ENCODE peak calls at places on chromosome 10, in six cellular contexts. Z, I, A, X, R and T are unnamed samples.

GRCh38 chr10:47331954-47332353 is 9.7 kb downstream of the GDF2 start:
- DNase-seq in I (no peak), A (no peak), X (no peak), R (no peak), Z (no peak), T (no peak)

GRCh38 chr10:96380821-96381220 is 22.0 kb upstream of the OPALIN start:
- DNase-seq in A (no peak), R (no peak), X (peak), I (no peak), Z (no peak), T (peak)

GRCh38 chr10:113625461-113626186 is 38.2 kb downstream of the NRAP start:
- DNase-seq in I (no peak), A (no peak), R (no peak), X (no peak), Z (no peak), T (no peak)

GRCh38 chr10:17660921-17661320 is 17.0 kb downstream of the STAM start:
- DNase-seq in R (no peak), A (peak), Z (no peak), X (no peak), I (no peak), T (no peak)

GRCh38 chr10:116985611-116986010 is 19.4 kb downstream of the SHTN1 start:
- DNase-seq in Z (no peak), X (peak), I (no peak), A (no peak), R (no peak), T (no peak)

GRCh38 chr10:71856619-71857018 is 5.6 kb upstream of the PSAP start:
- DNase-seq in I (no peak), Z (no peak), X (no peak), R (no peak), A (no peak), T (no peak)

GRCh38 chr10:28862218-28862617 is 184.9 kb downstream of the BAMBI start:
- DNase-seq in X (no peak), I (no peak), A (no peak), R (no peak), Z (no peak), T (no peak)

GRCh38 chr10:96168546-96168945 is 38.4 kb downstream of the ZNF518A start:
- DNase-seq in I (no peak), R (no peak), X (peak), Z (no peak), A (peak), T (no peak)

GRCh38 chr10:32207544-32207943 is 139.4 kb downstream of the EPC1 start:
- DNase-seq in R (no peak), I (no peak), X (peak), A (peak), Z (peak), T (peak)

GRCh38 chr10:32954545-32955298 is 3.3 kb downstream of the ITGB1 start:
- DNase-seq in X (no peak), Z (no peak), R (no peak), I (peak), A (peak), T (no peak)

GRCh38 chr10:12907651-12908050 is 93.9 kb downstream of the CCDC3 start:
- DNase-seq in A (peak), X (peak), Z (no peak), R (no peak), I (no peak), T (no peak)

GRCh38 chr10:124995605-124996004 is 53.7 kb downstream of the ZRANB1 start:
- DNase-seq in R (peak), I (no peak), X (no peak), Z (peak), A (no peak), T (no peak)

GRCh38 chr10:106996510-106996909 is 168.0 kb downstream of the SORCS1 start:
- DNase-seq in Z (no peak), I (no peak), A (no peak), X (no peak), R (no peak), T (no peak)

GRCh38 chr10:58152698-58153263 is 114.9 kb downstream of the IPMK start:
- DNase-seq in I (peak), X (peak), R (no peak), A (peak), Z (peak), T (peak)

GRCh38 chr10:98485959-98486358 is 39.2 kb upstream of the HPS1 start:
- DNase-seq in Z (no peak), R (no peak), X (no peak), A (peak), I (no peak), T (no peak)

GRCh38 chr10:79168231-79168630 is 99.5 kb downstream of the ZMIZ1 start:
- DNase-seq in Z (no peak), R (no peak), X (no peak), I (peak), A (no peak), T (no peak)

GRCh38 chr10:15725603-15726002 is 5.9 kb upstream of the ITGA8 start:
- DNase-seq in Z (no peak), X (peak), I (peak), A (peak), R (no peak), T (peak)

GRCh38 chr10:131701131-131701947 is 199.5 kb upstream of the PPP2R2D start:
- DNase-seq in A (no peak), X (no peak), Z (peak), I (no peak), R (peak), T (no peak)

GRCh38 chr10:116765549-116766162 is 23.3 kb upstream of the HSPA12A start:
- DNase-seq in Z (peak), A (no peak), X (peak), R (no peak), I (no peak), T (peak)

GRCh38 chr10:113094114-113094486 is 144.1 kb downstream of the TCF7L2 start:
- DNase-seq in I (no peak), Z (no peak), A (peak), R (no peak), X (peak), T (no peak)

GRCh38 chr10:47458466-47459154 is 25.3 kb downstream of the ANXA8 start:
- DNase-seq in A (peak), I (no peak), Z (no peak), X (peak), R (no peak), T (no peak)

GRCh38 chr10:84200537-84201243 is 6.4 kb downstream of the CDHR1 start:
- DNase-seq in Z (no peak), R (no peak), X (no peak), I (no peak), A (no peak), T (no peak)

GRCh38 chr10:52940921-52941320 is 168.3 kb upstream of the MBL2 start:
- DNase-seq in Z (no peak), R (no peak), X (no peak), I (no peak), A (no peak), T (no peak)

GRCh38 chr10:17851611-17852010 is 42.5 kb downstream of the MRC1 start:
- DNase-seq in Z (no peak), A (no peak), X (no peak), R (peak), I (no peak), T (no peak)

GRCh38 chr10:116470768-116471415 is 43.2 kb downstream of the PNLIPRP3 start:
- DNase-seq in I (no peak), X (no peak), R (no peak), A (no peak), Z (peak), T (peak)

GRCh38 chr10:71292624-71293445 is 26.2 kb upstream of the SLC29A3 start:
- DNase-seq in R (no peak), X (peak), I (no peak), A (no peak), Z (no peak), T (no peak)

GRCh38 chr10:37713642-37714041 is 143.8 kb downstream of the ZNF248 start:
- DNase-seq in I (no peak), R (no peak), X (no peak), Z (no peak), A (no peak), T (no peak)

GRCh38 chr10:35056133-35056532 is 34.0 kb downstream of the CUL2 start:
- DNase-seq in X (no peak), A (no peak), Z (no peak), I (no peak), R (no peak), T (no peak)

GRCh38 chr10:119863951-119864565 is 8.6 kb downstream of the MCMBP start:
- DNase-seq in I (no peak), Z (no peak), R (no peak), A (no peak), X (no peak), T (no peak)

GRCh38 chr10:110368002-110368401 is 63.3 kb upstream of the SMNDC1 start:
- DNase-seq in I (no peak), X (no peak), Z (no peak), R (no peak), A (no peak), T (no peak)

GRCh38 chr10:35912615-35913170 is 270.6 kb upstream of the FZD8 start:
- DNase-seq in X (peak), Z (no peak), I (no peak), A (peak), R (no peak), T (no peak)

GRCh38 chr10:103612462-103613365 is 119.2 kb downstream of the NEURL1 start:
- DNase-seq in A (peak), I (no peak), X (peak), Z (no peak), R (no peak), T (no peak)

GRCh38 chr10:117004627-117005453 is at the start of gene SHTN1:
- DNase-seq in X (peak), A (peak), I (peak), R (peak), Z (peak), T (peak)

GRCh38 chr10:47165168-47165710 is 134.8 kb upstream of the GDF10 start:
- DNase-seq in R (no peak), I (no peak), X (no peak), A (no peak), Z (no peak), T (no peak)